ENCODE peak calls at places on chromosomes 7 and 10, in four cellular contexts. I, U, H and D are unnamed samples. For H3K4me1, the result is how much of the 10 kb centered on the place peaks cover.

GRCh38 chr10:106978746-106979145 is 185.8 kb downstream of the SORCS1 start:
- DNase-seq in I (no peak), U (no peak), H (no peak), D (no peak)

GRCh38 chr10:109924100-109924499 is 789 bp upstream of the XPNPEP1 start:
- DNase-seq in I (no peak), U (no peak), H (no peak), D (no peak)

GRCh38 chr7:82805527-82805960 is 357.1 kb downstream of the PCLO start:
- DNase-seq in I (no peak), U (peak), H (no peak), D (no peak)

GRCh38 chr10:123896217-123896927 is 4.8 kb upstream of the CPXM2 start:
- DNase-seq in I (no peak), U (no peak), H (no peak), D (no peak)

GRCh38 chr7:49855281-49855980 is 82.0 kb downstream of the VWC2 start:
- DNase-seq in I (no peak), U (no peak), H (no peak), D (no peak)

GRCh38 chr7:132656846-132657776 is 80.8 kb upstream of the PLXNA4 start:
- DNase-seq in I (no peak), U (peak), H (no peak), D (no peak)

GRCh38 chr10:106904209-106904608 is 260.3 kb downstream of the SORCS1 start:
- DNase-seq in I (no peak), U (no peak), H (no peak), D (no peak)

GRCh38 chr10:23514321-23514720 is 75.4 kb downstream of the OTUD1 start:
- DNase-seq in I (no peak), U (no peak), H (no peak), D (no peak)

GRCh38 chr10:30088178-30088577 is 28.8 kb upstream of the JCAD start:
- DNase-seq in I (no peak), U (no peak), H (no peak), D (no peak)

GRCh38 chr7:83782628-83783027 is 133.7 kb upstream of the SEMA3E start:
- DNase-seq in I (no peak), U (peak), H (no peak), D (no peak)

GRCh38 chr7:30741289-30741688 is 10.6 kb upstream of the INMT start:
- DNase-seq in I (no peak), U (no peak), H (no peak), D (no peak)

GRCh38 chr7:133742709-133743538 is 384.2 kb upstream of the LRGUK start:
- DNase-seq in I (no peak), U (peak), H (no peak), D (no peak)

GRCh38 chr10:117339569-117339968 is 35.7 kb downstream of the PDZD8 start:
- DNase-seq in I (no peak), U (peak), H (no peak), D (no peak)

GRCh38 chr7:81676813-81677212 is 93.0 kb downstream of the HGF start:
- DNase-seq in I (no peak), U (no peak), H (no peak), D (no peak)

GRCh38 chr10:95336702-95337101 is 45.9 kb upstream of the PDLIM1 start:
- DNase-seq in I (no peak), U (no peak), H (no peak), D (no peak)

GRCh38 chr10:66218981-66219587 is 706.8 kb upstream of the LRRTM3 start:
- DNase-seq in I (no peak), U (no peak), H (no peak), D (no peak)

GRCh38 chr7:130560972-130561371 is 69.1 kb downstream of the MEST start:
- DNase-seq in I (no peak), U (peak), H (no peak), D (no peak)

GRCh38 chr10:86167101-86167761 is 199.4 kb downstream of the GRID1 start:
- DNase-seq in I (no peak), U (no peak), H (no peak), D (no peak)

GRCh38 chr7:151086802-151087246 is 549 bp downstream of the AGAP3 start:
- DNase-seq in I (no peak), U (peak), H (no peak), D (peak)

GRCh38 chr7:139482662-139483466 is 609 bp downstream of the KLRG2 start:
- DNase-seq in I (no peak), U (peak), H (no peak), D (no peak)

GRCh38 chr7:148882668-148883232 is 1.3 kb downstream of the EZH2 start:
- DNase-seq in I (no peak), U (peak), H (no peak), D (peak)

GRCh38 chr7:142882338-142882678 is 3.2 kb downstream of the TRPV6 start:
- DNase-seq in I (no peak), U (no peak), H (no peak), D (no peak)

GRCh38 chr7:99373086-99374066 is 1.2 kb upstream of the ARPC1B start:
- DNase-seq in I (no peak), U (no peak), H (no peak), D (no peak)

GRCh38 chr10:42753126-42753506 is 29.5 kb upstream of the BMS1 start:
- DNase-seq in I (no peak), U (peak), H (no peak), D (peak)

GRCh38 chr10:26725837-26726727 is 28.6 kb downstream of the PDSS1 start:
- DNase-seq in I (no peak), U (peak), H (no peak), D (peak)

GRCh38 chr7:37011151-37011890 is 287.0 kb upstream of the AOAH start:
- DNase-seq in I (no peak), U (no peak), H (no peak), D (no peak)

GRCh38 chr7:99561735-99562051 is 3.3 kb downstream of the ZNF655 start:
- DNase-seq in I (no peak), U (no peak), H (no peak), D (no peak)

GRCh38 chr10:128062837-128063563 is 63.2 kb downstream of the MKI67 start:
- DNase-seq in I (no peak), U (peak), H (no peak), D (peak)

GRCh38 chr10:58651040-58651439 is 138.4 kb downstream of the BICC1 start:
- DNase-seq in I (no peak), U (peak), H (no peak), D (no peak)

GRCh38 chr10:29245476-29245875 is 43.4 kb upstream of the LYZL1 start:
- DNase-seq in I (no peak), U (peak), H (no peak), D (no peak)

GRCh38 chr7:121384159-121384745 is 11.9 kb downstream of the FAM3C start:
- DNase-seq in I (no peak), U (no peak), H (no peak), D (no peak)
- H3K4me1 ChIP-seq in I (under half), U (under half), H (under half), D (under half)

DNA sequence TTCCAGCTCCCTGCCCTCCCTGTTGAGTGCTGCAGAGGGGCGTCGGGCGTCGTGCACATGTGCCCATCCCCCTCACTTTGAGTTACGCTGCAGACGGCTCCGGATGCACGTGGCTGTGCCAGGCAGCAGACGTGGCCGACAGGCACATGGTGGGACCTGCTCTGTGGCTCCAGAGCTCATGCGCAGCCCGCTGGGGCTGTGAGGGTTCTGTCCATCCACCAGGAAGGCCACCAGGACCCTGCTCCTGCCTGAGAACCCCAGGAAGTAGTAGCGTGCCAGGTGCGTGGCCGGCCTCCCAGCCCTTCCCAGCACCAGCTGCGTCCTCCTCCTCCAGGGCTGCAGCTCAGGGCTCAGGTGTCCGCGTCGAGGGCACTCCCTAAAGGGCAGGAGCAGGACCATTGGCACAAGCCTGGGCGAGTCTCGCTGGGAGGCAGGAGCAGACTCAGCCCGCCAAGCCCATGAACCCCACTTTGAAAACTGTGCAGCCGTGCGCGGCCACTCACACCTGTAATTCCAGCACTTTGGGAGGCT is 25.0 kb downstream of the ELFN1 start:
- DNase-seq in I (peak), U (no peak), H (no peak), D (no peak)
- H3K4me1 ChIP-seq in I (under half), U (under half), H (under half), D (under half)

GRCh38 chr10:103818765-103819374 is 36.5 kb downstream of the SH3PXD2A start:
- DNase-seq in I (no peak), U (no peak), H (no peak), D (no peak)
- H3K4me1 ChIP-seq in I (under half), U (half or more), H (under half), D (under half)

DNA sequence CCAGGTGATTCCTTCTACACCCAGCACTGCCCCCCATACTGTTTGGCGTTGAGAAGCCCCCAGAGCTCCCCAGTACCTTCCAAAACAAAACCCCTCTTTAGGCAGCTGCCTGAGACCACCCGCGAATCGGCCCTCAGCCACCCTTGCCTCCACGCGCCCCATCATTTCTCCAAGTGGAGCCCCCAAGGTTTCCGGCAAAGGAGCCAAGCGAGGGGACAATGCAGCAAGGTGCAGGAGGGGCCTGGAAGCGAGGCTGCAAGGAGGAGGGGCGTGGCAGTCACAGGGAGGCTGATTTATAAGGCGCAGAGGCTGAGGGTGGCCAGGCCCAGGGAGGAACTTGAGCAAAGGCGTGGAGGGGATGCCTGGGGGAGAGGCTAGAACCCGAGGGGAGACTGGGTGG is 16.1 kb downstream of the SLC29A3 start:
- DNase-seq in I (no peak), U (no peak), H (no peak), D (no peak)
- H3K4me1 ChIP-seq in I (under half), U (under half), H (under half), D (under half)

GRCh38 chr10:62081322-62081945 is 179.9 kb downstream of the ARID5B start:
- DNase-seq in I (no peak), U (no peak), H (no peak), D (no peak)
- H3K4me1 ChIP-seq in I (under half), U (under half), H (half or more), D (half or more)

GRCh38 chr10:49560526-49560925 is 21.6 kb upstream of the ERCC6 start:
- DNase-seq in I (no peak), U (no peak), H (no peak), D (no peak)
- H3K4me1 ChIP-seq in I (under half), U (under half), H (under half), D (under half)

GRCh38 chr10:69335063-69335587 is 56.8 kb downstream of the HK1 start:
- DNase-seq in I (no peak), U (peak), H (no peak), D (peak)

GRCh38 chr10:69334258-69335062 is 56.2 kb downstream of the HK1 start:
- DNase-seq in I (no peak), U (no peak), H (no peak), D (no peak)

GRCh38 chr10:69331161-69331560 is 52.9 kb downstream of the HK1 start:
- DNase-seq in I (no peak), U (no peak), H (no peak), D (no peak)

GRCh38 chr10:69333205-69333604 is 54.9 kb downstream of the HK1 start:
- DNase-seq in I (peak), U (peak), H (no peak), D (no peak)

GRCh38 chr10:69332278-69333010 is 54.1 kb downstream of the HK1 start:
- DNase-seq in I (no peak), U (peak), H (no peak), D (no peak)
- H3K4me1 ChIP-seq in I (under half), U (half or more), H (half or more), D (half or more)

GRCh38 chr10:33306756-33307519 is 27.5 kb downstream of the NRP1 start:
- DNase-seq in I (no peak), U (peak), H (no peak), D (no peak)

GRCh38 chr10:33309410-33309809 is 25.1 kb downstream of the NRP1 start:
- DNase-seq in I (no peak), U (no peak), H (no peak), D (no peak)

GRCh38 chr10:33311640-33312039 is 22.8 kb downstream of the NRP1 start:
- DNase-seq in I (no peak), U (no peak), H (no peak), D (no peak)

GRCh38 chr10:33307835-33308234 is 26.6 kb downstream of the NRP1 start:
- DNase-seq in I (no peak), U (no peak), H (no peak), D (no peak)

DNA sequence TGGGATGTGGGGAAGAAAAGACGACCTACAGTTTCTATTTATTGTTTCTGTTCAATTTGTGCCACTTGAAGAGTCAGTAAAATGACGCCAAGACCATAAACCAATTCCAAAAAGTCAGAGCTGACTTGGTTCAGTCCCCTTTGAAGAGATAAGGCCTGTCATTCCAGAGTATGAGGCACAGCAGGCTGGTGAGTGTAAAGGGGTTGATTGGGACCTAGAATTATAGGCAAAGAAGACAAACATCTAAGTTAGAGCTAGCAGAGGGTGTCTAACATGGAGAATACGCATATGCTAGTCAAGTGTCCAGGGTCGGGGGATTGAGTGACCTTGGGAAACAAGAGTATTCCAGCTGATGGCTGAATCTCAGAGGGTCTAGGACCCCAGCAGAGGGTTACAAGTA is 23.6 kb downstream of the NRP1 start:
- DNase-seq in I (no peak), U (no peak), H (no peak), D (no peak)
- H3K4me1 ChIP-seq in I (under half), U (under half), H (under half), D (under half)